ENCODE peak calls at places on chromosomes 1 and 21, in eight cellular contexts. One of them, this sample, is unnamed. For H3K27me3, the result is how much of the 10 kb centered on the place peaks cover.

GRCh38 chr21:39688010-39688409 is 57.0 kb upstream of the IGSF5 start:
- DNase-seq in heart right ventricle: no peak
- DNase-seq in BJ: no peak
- DNase-seq in fibroblast of lung: no peak
- DNase-seq in heart left ventricle: no peak
- DNase-seq in body of pancreas: no peak
- DNase-seq in pancreas: no peak
- DNase-seq in IMR-90: no peak
- DNase-seq in this sample: no peak

GRCh38 chr1:168636200-168636599 is 59.8 kb downstream of the XCL1 start:
- DNase-seq in heart right ventricle: no peak
- DNase-seq in BJ: no peak
- DNase-seq in fibroblast of lung: no peak
- DNase-seq in heart left ventricle: no peak
- DNase-seq in body of pancreas: no peak
- DNase-seq in pancreas: no peak
- DNase-seq in IMR-90: no peak
- DNase-seq in this sample: no peak

GRCh38 chr1:22600817-22601605 is 35.4 kb upstream of the C1QA start:
- DNase-seq in heart right ventricle: no peak
- DNase-seq in BJ: no peak
- DNase-seq in fibroblast of lung: no peak
- DNase-seq in heart left ventricle: no peak
- DNase-seq in body of pancreas: no peak
- DNase-seq in pancreas: no peak
- DNase-seq in IMR-90: no peak
- DNase-seq in this sample: no peak

GRCh38 chr1:195791796-195792195 is 816.4 kb downstream of the KCNT2 start:
- DNase-seq in heart right ventricle: no peak
- DNase-seq in BJ: no peak
- DNase-seq in fibroblast of lung: peak
- DNase-seq in heart left ventricle: no peak
- DNase-seq in body of pancreas: no peak
- DNase-seq in pancreas: no peak
- DNase-seq in IMR-90: no peak
- DNase-seq in this sample: no peak

GRCh38 chr1:156923565-156924477 is 3.4 kb downstream of the LRRC71 start:
- DNase-seq in heart right ventricle: no peak
- DNase-seq in BJ: no peak
- DNase-seq in fibroblast of lung: no peak
- DNase-seq in heart left ventricle: no peak
- DNase-seq in body of pancreas: no peak
- DNase-seq in pancreas: no peak
- DNase-seq in IMR-90: no peak
- DNase-seq in this sample: no peak

GRCh38 chr1:116390195-116390594 is 17.2 kb downstream of the ATP1A1 start:
- DNase-seq in heart right ventricle: no peak
- DNase-seq in BJ: no peak
- DNase-seq in fibroblast of lung: no peak
- DNase-seq in heart left ventricle: no peak
- DNase-seq in body of pancreas: no peak
- DNase-seq in pancreas: no peak
- DNase-seq in IMR-90: no peak
- DNase-seq in this sample: no peak

GRCh38 chr1:217660353-217661062 is 29.4 kb downstream of the SPATA17 start:
- DNase-seq in heart right ventricle: no peak
- DNase-seq in BJ: peak
- DNase-seq in fibroblast of lung: peak
- DNase-seq in heart left ventricle: no peak
- DNase-seq in body of pancreas: no peak
- DNase-seq in pancreas: no peak
- DNase-seq in IMR-90: peak
- DNase-seq in this sample: no peak

GRCh38 chr1:89995595-89996397 is 886 bp downstream of the ZNF326 start:
- DNase-seq in heart right ventricle: no peak
- DNase-seq in BJ: no peak
- DNase-seq in fibroblast of lung: peak
- DNase-seq in heart left ventricle: no peak
- DNase-seq in body of pancreas: no peak
- DNase-seq in pancreas: no peak
- DNase-seq in IMR-90: no peak
- DNase-seq in this sample: no peak

GRCh38 chr1:247494746-247495145 is 36.8 kb upstream of the OR2B11 start:
- DNase-seq in heart right ventricle: no peak
- DNase-seq in BJ: no peak
- DNase-seq in fibroblast of lung: no peak
- DNase-seq in heart left ventricle: no peak
- DNase-seq in body of pancreas: no peak
- DNase-seq in pancreas: no peak
- DNase-seq in IMR-90: no peak
- DNase-seq in this sample: no peak

GRCh38 chr1:75732703-75733102 is 8.2 kb downstream of the ACADM start:
- DNase-seq in heart right ventricle: no peak
- DNase-seq in BJ: peak
- DNase-seq in fibroblast of lung: peak
- DNase-seq in heart left ventricle: no peak
- DNase-seq in body of pancreas: no peak
- DNase-seq in pancreas: no peak
- DNase-seq in IMR-90: no peak
- DNase-seq in this sample: no peak

GRCh38 chr1:248786106-248786665 is 30.6 kb upstream of the LYPD8 start:
- DNase-seq in heart right ventricle: no peak
- DNase-seq in BJ: no peak
- DNase-seq in fibroblast of lung: no peak
- DNase-seq in heart left ventricle: no peak
- DNase-seq in body of pancreas: no peak
- DNase-seq in pancreas: no peak
- DNase-seq in IMR-90: no peak
- DNase-seq in this sample: no peak

GRCh38 chr1:54409156-54410142 is 3.3 kb upstream of the SSBP3 start:
- DNase-seq in heart right ventricle: no peak
- DNase-seq in BJ: no peak
- DNase-seq in fibroblast of lung: no peak
- DNase-seq in heart left ventricle: no peak
- DNase-seq in body of pancreas: no peak
- DNase-seq in pancreas: no peak
- DNase-seq in IMR-90: no peak
- DNase-seq in this sample: peak

GRCh38 chr1:174258148-174258550 is 98.8 kb downstream of the RABGAP1L start:
- DNase-seq in heart right ventricle: peak
- DNase-seq in BJ: no peak
- DNase-seq in fibroblast of lung: peak
- DNase-seq in heart left ventricle: no peak
- DNase-seq in body of pancreas: peak
- DNase-seq in pancreas: no peak
- DNase-seq in IMR-90: peak
- DNase-seq in this sample: no peak

GRCh38 chr1:59261537-59261936 is 35.4 kb upstream of the FGGY start:
- DNase-seq in heart right ventricle: peak
- DNase-seq in BJ: no peak
- DNase-seq in fibroblast of lung: no peak
- DNase-seq in heart left ventricle: peak
- DNase-seq in body of pancreas: no peak
- DNase-seq in pancreas: no peak
- DNase-seq in IMR-90: no peak
- DNase-seq in this sample: no peak

GRCh38 chr21:34031835-34032370 is 41.5 kb upstream of the MRPS6 start:
- DNase-seq in heart right ventricle: no peak
- DNase-seq in BJ: no peak
- DNase-seq in fibroblast of lung: no peak
- DNase-seq in heart left ventricle: no peak
- DNase-seq in body of pancreas: no peak
- DNase-seq in pancreas: no peak
- DNase-seq in IMR-90: no peak
- DNase-seq in this sample: no peak

GRCh38 chr1:188949701-188950100 is 1528.0 kb downstream of the BRINP3 start:
- DNase-seq in heart right ventricle: no peak
- DNase-seq in BJ: no peak
- DNase-seq in fibroblast of lung: peak
- DNase-seq in heart left ventricle: no peak
- DNase-seq in body of pancreas: no peak
- DNase-seq in pancreas: no peak
- DNase-seq in IMR-90: peak
- DNase-seq in this sample: no peak

GRCh38 chr1:74771913-74772515 is 39.1 kb downstream of the TYW3 start:
- DNase-seq in heart right ventricle: peak
- DNase-seq in BJ: peak
- DNase-seq in fibroblast of lung: peak
- DNase-seq in heart left ventricle: no peak
- DNase-seq in body of pancreas: no peak
- DNase-seq in pancreas: no peak
- DNase-seq in IMR-90: peak
- DNase-seq in this sample: peak

GRCh38 chr1:153976819-153977249 is 640 bp downstream of the JTB start:
- DNase-seq in heart right ventricle: no peak
- DNase-seq in BJ: no peak
- DNase-seq in fibroblast of lung: no peak
- DNase-seq in heart left ventricle: no peak
- DNase-seq in body of pancreas: no peak
- DNase-seq in pancreas: no peak
- DNase-seq in IMR-90: no peak
- DNase-seq in this sample: no peak

GRCh38 chr21:39863111-39863510 is 4.1 kb upstream of the PCP4 start:
- DNase-seq in heart right ventricle: no peak
- DNase-seq in BJ: no peak
- DNase-seq in fibroblast of lung: peak
- DNase-seq in heart left ventricle: no peak
- DNase-seq in body of pancreas: peak
- DNase-seq in pancreas: no peak
- DNase-seq in IMR-90: no peak
- DNase-seq in this sample: no peak

GRCh38 chr1:200415693-200416593 is 6.1 kb upstream of the ZNF281 start:
- DNase-seq in heart right ventricle: peak
- DNase-seq in BJ: peak
- DNase-seq in fibroblast of lung: peak
- DNase-seq in heart left ventricle: no peak
- DNase-seq in body of pancreas: peak
- DNase-seq in pancreas: no peak
- DNase-seq in IMR-90: peak
- DNase-seq in this sample: peak

GRCh38 chr1:180927841-180928240 is 15.1 kb downstream of the KIAA1614 start:
- DNase-seq in heart right ventricle: no peak
- DNase-seq in BJ: no peak
- DNase-seq in fibroblast of lung: no peak
- DNase-seq in heart left ventricle: no peak
- DNase-seq in body of pancreas: no peak
- DNase-seq in pancreas: no peak
- DNase-seq in IMR-90: peak
- DNase-seq in this sample: no peak

GRCh38 chr1:212606734-212607205 is 1.8 kb upstream of the ATF3 start:
- DNase-seq in heart right ventricle: peak
- DNase-seq in BJ: no peak
- DNase-seq in fibroblast of lung: no peak
- DNase-seq in heart left ventricle: peak
- DNase-seq in body of pancreas: peak
- DNase-seq in pancreas: peak
- DNase-seq in IMR-90: no peak
- DNase-seq in this sample: no peak
- H3K27me3 ChIP-seq in heart right ventricle: under half
- H3K27me3 ChIP-seq in BJ: under half
- H3K27me3 ChIP-seq in fibroblast of lung: under half
- H3K27me3 ChIP-seq in heart left ventricle: under half
- H3K27me3 ChIP-seq in body of pancreas: under half
- H3K27me3 ChIP-seq in pancreas: under half
- H3K27me3 ChIP-seq in IMR-90: half or more
- H3K27me3 ChIP-seq in this sample: under half

DNA sequence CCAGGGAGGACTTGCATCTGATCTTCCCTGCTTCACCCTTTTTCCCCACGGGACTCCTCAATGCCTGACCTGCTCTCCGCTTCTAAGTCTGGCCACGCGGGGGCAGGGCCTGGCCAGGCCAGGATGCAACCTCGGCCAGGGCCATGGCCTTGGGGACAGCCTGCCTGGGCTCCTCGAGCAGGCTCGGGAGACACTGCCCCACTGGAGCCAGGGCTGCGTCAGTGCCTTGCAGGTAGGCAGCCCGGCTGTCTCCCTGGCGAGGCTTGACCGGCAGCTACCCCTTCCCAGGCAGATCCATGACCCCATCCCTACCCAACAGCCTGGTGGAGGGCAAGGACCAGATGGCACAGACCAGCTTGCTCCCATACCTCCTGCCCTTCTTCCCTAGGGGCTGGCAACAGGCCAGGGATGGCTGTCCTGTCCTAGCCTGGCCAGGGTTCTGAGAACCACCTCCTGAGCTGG is 2.7 kb upstream of the PRDM16 start:
- DNase-seq in heart right ventricle: peak
- DNase-seq in BJ: no peak
- DNase-seq in fibroblast of lung: no peak
- DNase-seq in heart left ventricle: peak
- DNase-seq in body of pancreas: peak
- DNase-seq in pancreas: peak
- DNase-seq in IMR-90: no peak
- DNase-seq in this sample: no peak
- H3K27me3 ChIP-seq in heart right ventricle: half or more
- H3K27me3 ChIP-seq in BJ: under half
- H3K27me3 ChIP-seq in fibroblast of lung: under half
- H3K27me3 ChIP-seq in heart left ventricle: under half
- H3K27me3 ChIP-seq in body of pancreas: under half
- H3K27me3 ChIP-seq in pancreas: under half
- H3K27me3 ChIP-seq in IMR-90: half or more
- H3K27me3 ChIP-seq in this sample: under half

DNA sequence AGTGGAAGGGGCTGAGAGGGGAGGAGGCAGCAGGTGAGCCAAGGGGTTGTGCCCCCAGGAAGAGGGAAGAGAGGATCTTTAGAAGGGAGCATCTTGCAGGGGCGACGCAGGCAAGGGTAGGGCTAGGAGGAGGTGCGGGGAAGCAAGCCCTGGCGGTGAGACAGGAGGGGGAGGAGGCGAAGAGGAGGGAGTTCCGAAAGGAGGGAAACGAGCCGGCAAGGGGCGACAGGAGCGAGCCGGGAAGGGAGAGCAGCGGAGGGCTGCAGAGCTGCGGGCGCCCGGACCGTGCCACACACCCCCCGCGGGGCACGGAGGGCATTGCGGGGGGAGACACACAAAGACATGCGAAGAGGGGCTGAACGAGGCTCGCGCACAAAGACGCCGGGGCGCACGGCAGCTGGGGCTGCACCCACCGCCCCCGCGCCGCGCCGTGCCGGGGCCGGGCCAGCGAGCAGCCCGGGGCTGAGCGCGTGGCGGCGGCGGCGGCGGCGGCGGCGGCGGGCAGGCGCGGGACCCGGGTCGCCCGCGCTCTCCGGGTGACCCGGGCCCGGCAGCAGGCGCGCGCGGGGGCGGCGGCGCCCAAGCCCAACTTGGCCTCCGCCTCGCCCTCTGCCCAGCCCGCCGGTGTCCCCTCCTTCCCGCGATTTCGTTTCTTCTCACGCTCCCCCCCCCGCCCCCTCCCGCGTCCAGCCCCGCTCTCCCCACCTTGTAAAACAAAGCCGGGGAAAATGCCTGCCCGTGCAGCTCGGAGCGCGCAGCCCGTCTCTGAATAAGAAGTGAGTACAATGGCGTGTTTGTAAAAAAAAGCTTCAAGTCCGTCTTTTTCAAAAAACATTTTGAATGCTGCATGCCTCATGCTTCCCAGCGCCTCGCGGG is at the start of gene KCNK2:
- DNase-seq in heart right ventricle: no peak
- DNase-seq in BJ: no peak
- DNase-seq in fibroblast of lung: peak
- DNase-seq in heart left ventricle: no peak
- DNase-seq in body of pancreas: no peak
- DNase-seq in pancreas: peak
- DNase-seq in IMR-90: peak
- DNase-seq in this sample: no peak
- H3K27me3 ChIP-seq in heart right ventricle: half or more
- H3K27me3 ChIP-seq in BJ: under half
- H3K27me3 ChIP-seq in fibroblast of lung: under half
- H3K27me3 ChIP-seq in heart left ventricle: under half
- H3K27me3 ChIP-seq in body of pancreas: under half
- H3K27me3 ChIP-seq in pancreas: under half
- H3K27me3 ChIP-seq in IMR-90: under half
- H3K27me3 ChIP-seq in this sample: under half

GRCh38 chr1:160614410-160614809 is 32.4 kb downstream of the SLAMF1 start:
- DNase-seq in heart right ventricle: no peak
- DNase-seq in BJ: no peak
- DNase-seq in fibroblast of lung: no peak
- DNase-seq in heart left ventricle: no peak
- DNase-seq in body of pancreas: no peak
- DNase-seq in pancreas: no peak
- DNase-seq in IMR-90: no peak
- DNase-seq in this sample: no peak
- H3K27me3 ChIP-seq in heart right ventricle: under half
- H3K27me3 ChIP-seq in BJ: under half
- H3K27me3 ChIP-seq in fibroblast of lung: under half
- H3K27me3 ChIP-seq in heart left ventricle: under half
- H3K27me3 ChIP-seq in body of pancreas: under half
- H3K27me3 ChIP-seq in pancreas: under half
- H3K27me3 ChIP-seq in IMR-90: under half
- H3K27me3 ChIP-seq in this sample: under half